ENCODE peak calls at places on chromosome 13, in six cellular contexts. C is lung, H is esophagus squamous epithelium, Q is spleen, K is left ventricle myocardium inferior, M is body of pancreas. R is an unnamed sample.

GRCh38 chr13:106617561-106617960 is 49.6 kb upstream of the ARGLU1 start:
- DNase-seq in C (no peak), H (no peak), Q (no peak), K (no peak), M (no peak), R (no peak)

GRCh38 chr13:112738606-112739005 is 48.8 kb downstream of the ATP11A start:
- DNase-seq in C (no peak), H (no peak), Q (peak), K (no peak), M (no peak), R (no peak)

GRCh38 chr13:23922005-23922932 is 25.0 kb upstream of the C1QTNF9B start:
- DNase-seq in C (peak), H (no peak), Q (no peak), K (no peak), M (no peak), R (no peak)

GRCh38 chr13:37058801-37059135 is 720 bp downstream of the SUPT20H start:
- DNase-seq in C (no peak), H (no peak), Q (no peak), K (no peak), M (no peak), R (peak)

GRCh38 chr13:51778407-51778806 is 25.6 kb downstream of the DHRS12 start:
- DNase-seq in C (no peak), H (no peak), Q (no peak), K (no peak), M (peak), R (no peak)

GRCh38 chr13:53920916-53921315 is 892.3 kb downstream of the OLFM4 start:
- DNase-seq in C (no peak), H (no peak), Q (peak), K (no peak), M (no peak), R (no peak)

GRCh38 chr13:63517376-63517775 is 2101.7 kb upstream of the PCDH20 start:
- DNase-seq in C (no peak), H (no peak), Q (no peak), K (no peak), M (no peak), R (no peak)

GRCh38 chr13:36858285-36858684 is 39.3 kb downstream of the RFXAP start:
- DNase-seq in C (no peak), H (no peak), Q (no peak), K (no peak), M (no peak), R (no peak)

GRCh38 chr13:24745861-24746617 is 17.9 kb upstream of the RNF17 start:
- DNase-seq in C (no peak), H (no peak), Q (no peak), K (no peak), M (no peak), R (no peak)

GRCh38 chr13:30009411-30009810 is 159.0 kb upstream of the UBL3 start:
- DNase-seq in C (no peak), H (no peak), Q (no peak), K (no peak), M (no peak), R (no peak)

GRCh38 chr13:94309997-94310842 is 169.3 kb downstream of the DCT start:
- DNase-seq in C (no peak), H (no peak), Q (no peak), K (no peak), M (no peak), R (no peak)

GRCh38 chr13:59468396-59468795 is 695.3 kb downstream of the DIAPH3 start:
- DNase-seq in C (no peak), H (no peak), Q (no peak), K (no peak), M (no peak), R (no peak)

GRCh38 chr13:23751195-23751594 is 138.0 kb downstream of the MIPEP start:
- DNase-seq in C (no peak), H (no peak), Q (no peak), K (no peak), M (no peak), R (no peak)

GRCh38 chr13:28540612-28541011 is 45.7 kb upstream of the FLT1 start:
- DNase-seq in C (no peak), H (no peak), Q (no peak), K (no peak), M (no peak), R (no peak)

GRCh38 chr13:113320226-113320875 is 23.3 kb downstream of the LAMP1 start:
- DNase-seq in C (no peak), H (no peak), Q (no peak), K (no peak), M (no peak), R (no peak)

GRCh38 chr13:33279898-33280549 is 5.5 kb downstream of the STARD13 start:
- DNase-seq in C (no peak), H (no peak), Q (no peak), K (no peak), M (no peak), R (no peak)

GRCh38 chr13:98454389-98454881 is 122.5 kb downstream of the STK24 start:
- DNase-seq in C (no peak), H (no peak), Q (no peak), K (no peak), M (no peak), R (no peak)

GRCh38 chr13:49651775-49652690 is 23.7 kb downstream of the ARL11 start:
- DNase-seq in C (no peak), H (no peak), Q (no peak), K (no peak), M (no peak), R (no peak)

GRCh38 chr13:23654111-23655110 is 84.2 kb downstream of the TNFRSF19 start:
- DNase-seq in C (no peak), H (no peak), Q (no peak), K (peak), M (no peak), R (no peak)

GRCh38 chr13:106337096-106337495 is 198.4 kb downstream of the EFNB2 start:
- DNase-seq in C (no peak), H (no peak), Q (no peak), K (no peak), M (no peak), R (no peak)

GRCh38 chr13:32905864-32906180 is 110.4 kb upstream of the KL start:
- DNase-seq in C (no peak), H (no peak), Q (no peak), K (no peak), M (peak), R (no peak)

DNA sequence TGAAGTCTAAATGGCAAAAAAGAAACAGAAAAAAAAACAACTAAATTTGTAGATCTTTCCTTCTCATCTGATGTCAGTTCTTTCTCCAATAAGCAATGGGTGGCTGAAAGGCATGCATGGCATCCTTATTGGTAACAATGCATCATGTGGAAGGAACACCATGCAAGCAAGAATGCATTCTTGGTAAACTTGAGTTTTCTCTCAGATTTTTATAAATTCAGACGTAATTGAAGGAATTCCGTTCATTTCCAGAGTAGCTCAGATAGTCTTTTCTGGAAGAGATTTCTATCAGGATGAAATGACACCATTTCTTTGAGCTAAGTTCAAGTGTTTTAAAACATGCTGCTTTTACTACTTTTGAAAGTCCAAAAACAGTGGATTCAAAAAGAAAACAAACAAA is 373.0 kb downstream of the COG6 start:
- DNase-seq in C (no peak), H (no peak), Q (no peak), K (no peak), M (no peak), R (no peak)
- H3K27ac ChIP-seq in C (no peak), H (no peak), Q (no peak), K (no peak), M (no peak), R (no peak)

GRCh38 chr13:45092668-45093067 is 27.6 kb upstream of the GTF2F2 start:
- DNase-seq in C (no peak), H (no peak), Q (no peak), K (no peak), M (no peak), R (no peak)
- H3K27ac ChIP-seq in C (no peak), H (no peak), Q (no peak), K (no peak), M (no peak), R (no peak)

GRCh38 chr13:48642061-48642460 is 11.7 kb upstream of the CYSLTR2 start:
- DNase-seq in C (no peak), H (no peak), Q (no peak), K (no peak), M (no peak), R (no peak)

GRCh38 chr13:48641404-48641803 is 12.3 kb upstream of the CYSLTR2 start:
- DNase-seq in C (no peak), H (no peak), Q (no peak), K (no peak), M (no peak), R (no peak)

GRCh38 chr13:48643159-48643558 is 10.6 kb upstream of the CYSLTR2 start:
- DNase-seq in C (no peak), H (no peak), Q (no peak), K (no peak), M (no peak), R (no peak)

GRCh38 chr13:48637601-48638000 is 16.1 kb upstream of the CYSLTR2 start:
- DNase-seq in C (no peak), H (no peak), Q (no peak), K (no peak), M (no peak), R (no peak)

GRCh38 chr13:48640767-48641166 is 13.0 kb upstream of the CYSLTR2 start:
- DNase-seq in C (no peak), H (no peak), Q (no peak), K (no peak), M (no peak), R (no peak)
- H3K27ac ChIP-seq in C (no peak), H (no peak), Q (no peak), K (no peak), M (no peak), R (no peak)

GRCh38 chr13:110397445-110397844 is 90.4 kb downstream of the COL4A2 start:
- DNase-seq in C (no peak), H (no peak), Q (no peak), K (no peak), M (no peak), R (no peak)
- H3K27ac ChIP-seq in C (peak), H (peak), Q (peak), K (peak), M (peak), R (no peak)

GRCh38 chr13:42270857-42271215 is 1.1 kb upstream of the AKAP11 start:
- DNase-seq in C (no peak), H (no peak), Q (no peak), K (no peak), M (no peak), R (no peak)
- H3K27ac ChIP-seq in C (no peak), H (no peak), Q (peak), K (peak), M (peak), R (peak)

DNA sequence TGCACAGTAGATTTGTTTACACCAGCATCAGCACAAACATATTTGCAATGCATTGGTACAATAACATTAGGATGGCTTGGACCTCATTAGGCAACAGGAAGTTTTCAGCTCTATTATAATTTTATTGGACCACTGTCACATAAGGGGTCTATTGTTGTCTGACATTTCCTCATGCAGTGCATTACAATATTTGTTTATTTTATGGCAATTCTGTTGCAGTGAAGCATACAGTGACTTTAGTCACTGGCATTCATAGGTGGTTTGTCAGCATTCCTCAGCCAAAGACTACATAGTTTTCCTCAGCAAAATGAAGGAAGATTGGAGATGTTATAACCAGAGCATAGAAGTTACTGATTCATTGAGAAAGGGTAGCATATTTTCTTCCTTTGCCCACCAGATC is 1732.9 kb downstream of the PCDH9 start:
- DNase-seq in C (no peak), H (no peak), Q (no peak), K (no peak), M (no peak), R (no peak)
- H3K27ac ChIP-seq in C (no peak), H (no peak), Q (no peak), K (no peak), M (no peak), R (no peak)

R was measured in CD8-positive, alpha-beta memory T cell.